ENCODE peak calls at places on chromosomes 7 and 10, in eight cellular contexts. Y is SK-N-SH, S is HCT116, W is neural progenitor cell, C is hepatocyte, Z is GM23338, Q is OCI-LY7, R is MM.1S. N is an unnamed sample.

GRCh38 chr7:46990761-46991160 is 591.1 kb downstream of the TNS3 start:
- DNase-seq in Y (no peak), S (no peak), W (no peak), C (no peak), Z (no peak), Q (no peak), R (no peak), N (no peak)

GRCh38 chr10:35898722-35899485 is 256.8 kb upstream of the FZD8 start:
- DNase-seq in Y (peak), S (no peak), W (no peak), C (no peak), Z (no peak), Q (no peak), R (no peak), N (no peak)

GRCh38 chr10:122981066-122981464 is 864 bp downstream of the PSTK start:
- DNase-seq in Y (peak), S (peak), W (peak), C (peak), Z (peak), Q (peak), R (peak), N (peak)

GRCh38 chr10:53597835-53598251 is 825.3 kb upstream of the MBL2 start:
- DNase-seq in Y (no peak), S (no peak), W (peak), C (peak), Z (peak), Q (no peak), R (no peak), N (peak)

GRCh38 chr7:142714375-142714774 is 34.9 kb upstream of the PRSS1 start:
- DNase-seq in Y (no peak), S (no peak), W (no peak), C (no peak), Z (no peak), Q (peak), R (peak), N (no peak)

GRCh38 chr10:8088504-8088903 is 34.0 kb downstream of the GATA3 start:
- DNase-seq in Y (no peak), S (no peak), W (no peak), C (no peak), Z (no peak), Q (no peak), R (no peak), N (no peak)

GRCh38 chr7:138125119-138125518 is 48.9 kb downstream of the AKR1D1 start:
- DNase-seq in Y (no peak), S (no peak), W (no peak), C (no peak), Z (no peak), Q (no peak), R (no peak), N (peak)

GRCh38 chr10:10792681-10793080 is 225.0 kb upstream of the CELF2 start:
- DNase-seq in Y (no peak), S (no peak), W (peak), C (peak), Z (peak), Q (no peak), R (no peak), N (peak)

GRCh38 chr7:139034855-139035587 is 821 bp downstream of the ZC3HAV1L start:
- DNase-seq in Y (peak), S (no peak), W (peak), C (peak), Z (peak), Q (no peak), R (no peak), N (peak)

GRCh38 chr10:90847436-90847835 is 10.4 kb downstream of the HTR7 start:
- DNase-seq in Y (no peak), S (peak), W (no peak), C (no peak), Z (no peak), Q (no peak), R (no peak), N (peak)

GRCh38 chr10:103613616-103614015 is 120.1 kb downstream of the NEURL1 start:
- DNase-seq in Y (no peak), S (no peak), W (no peak), C (no peak), Z (no peak), Q (no peak), R (no peak), N (no peak)

GRCh38 chr10:103609231-103610082 is 116.0 kb downstream of the NEURL1 start:
- DNase-seq in Y (no peak), S (no peak), W (no peak), C (no peak), Z (no peak), Q (no peak), R (no peak), N (no peak)

GRCh38 chr10:103612462-103613365 is 119.2 kb downstream of the NEURL1 start:
- DNase-seq in Y (no peak), S (no peak), W (no peak), C (no peak), Z (no peak), Q (no peak), R (no peak), N (no peak)

GRCh38 chr10:103610083-103610472 is 116.6 kb downstream of the NEURL1 start:
- DNase-seq in Y (peak), S (no peak), W (no peak), C (no peak), Z (no peak), Q (no peak), R (no peak), N (no peak)

DNA sequence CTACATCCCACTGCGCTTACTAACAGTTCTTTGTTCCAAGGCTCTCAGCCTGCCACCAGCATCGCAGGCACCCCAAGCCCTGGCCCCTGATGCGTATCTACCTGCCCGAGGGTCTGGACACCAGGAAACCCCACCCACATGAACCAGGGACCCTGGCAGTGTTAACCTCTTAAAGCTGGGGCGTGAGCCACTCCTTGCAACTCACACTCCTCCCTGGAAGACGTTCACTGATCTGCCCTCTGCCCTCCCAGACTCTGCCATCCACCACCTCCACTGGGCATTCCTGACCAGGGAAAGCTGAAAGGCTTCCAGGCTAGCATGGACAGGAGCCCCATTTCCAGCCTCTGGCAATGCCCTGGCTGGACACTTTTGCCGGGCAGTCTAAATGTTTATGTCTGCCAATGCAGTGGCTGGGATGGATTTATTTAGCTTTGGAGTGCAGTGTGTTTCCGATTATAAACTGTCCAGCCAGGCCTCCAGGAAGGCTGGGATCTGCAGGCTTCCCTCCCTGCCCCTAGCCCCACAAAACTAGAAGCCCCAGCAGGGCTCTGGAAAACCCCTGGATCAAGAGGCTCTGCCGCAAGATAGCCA is 117.5 kb downstream of the NEURL1 start:
- DNase-seq in Y (peak), S (no peak), W (no peak), C (no peak), Z (no peak), Q (no peak), R (no peak), N (no peak)
- TF ChIP-seq CTCF in Y (no peak), S (no peak), W (no peak), C (no peak), Z (no peak), Q (no peak), R (no peak), N (no peak)

DNA sequence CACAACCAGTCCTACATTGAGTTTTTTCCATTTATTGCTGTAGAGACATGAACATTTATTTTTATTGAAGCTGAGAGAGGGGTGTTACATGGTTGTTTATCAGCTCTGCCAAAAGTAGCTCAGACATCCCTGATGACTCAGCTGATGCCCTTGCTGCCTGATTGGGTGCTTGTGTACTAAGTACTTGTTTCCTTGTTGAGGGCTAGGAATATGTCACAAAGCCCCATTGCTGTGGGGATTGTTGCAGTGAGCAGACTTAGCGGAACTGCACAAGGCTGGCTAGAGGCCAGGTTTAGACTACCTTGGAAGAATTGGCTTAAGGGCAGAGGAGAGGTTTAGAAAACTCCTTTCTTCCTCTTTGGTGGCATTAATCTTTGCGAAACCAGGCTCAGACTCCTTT is 110.6 kb downstream of the AUTS2 start:
- DNase-seq in Y (no peak), S (no peak), W (no peak), C (no peak), Z (no peak), Q (no peak), R (no peak), N (no peak)
- TF ChIP-seq EZH2phosphoT487 in Y (no peak), S (no peak), W (no peak), C (no peak), Z (no peak), Q (no peak), R (no peak), N (no peak)

GRCh38 chr10:44932338-44933116 is 21.4 kb downstream of the TMEM72 start:
- DNase-seq in Y (peak), S (peak), W (peak), C (peak), Z (peak), Q (peak), R (peak), N (peak)
- H2AFZ ChIP-seq in Y (no peak), S (no peak), W (peak), C (no peak), Z (peak), Q (no peak), R (peak), N (no peak)

DNA sequence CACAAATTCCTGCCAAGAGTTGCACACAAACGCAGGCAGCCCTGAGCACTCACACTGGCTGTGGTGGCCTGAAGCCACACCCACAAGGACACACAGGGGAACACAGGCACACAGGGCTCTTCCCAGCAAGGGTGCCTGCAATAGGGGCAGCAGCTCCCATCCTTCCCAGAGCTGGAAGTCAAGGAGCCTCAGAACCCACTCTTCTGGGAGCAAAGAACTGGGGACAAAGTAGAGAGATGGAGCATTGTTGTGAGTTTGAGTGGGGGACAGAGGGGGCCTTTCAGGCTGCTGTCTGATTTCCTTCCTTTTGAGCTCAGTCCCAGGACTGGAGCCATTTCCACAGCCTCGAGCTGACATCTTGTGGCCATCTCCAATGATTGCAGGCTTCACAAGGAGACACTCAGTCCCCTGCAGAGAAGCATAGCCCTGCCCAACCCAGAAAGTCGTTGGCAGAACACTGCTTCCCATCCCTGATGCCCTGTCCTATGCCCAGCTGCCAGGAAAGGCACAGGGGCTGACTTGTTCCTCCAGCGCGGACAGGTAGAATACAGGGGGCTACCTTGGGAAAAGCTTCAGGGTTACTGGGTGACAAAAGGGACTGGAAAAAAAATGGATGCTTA is 34.4 kb upstream of the SLF2 start:
- DNase-seq in Y (peak), S (peak), W (peak), C (peak), Z (peak), Q (peak), R (peak), N (peak)
- TF ChIP-seq CTCF in Y (peak), S (peak), W (peak), C (peak), Z (peak), Q (peak), R (peak), N (peak)

GRCh38 chr7:156594283-156595080 is 46.1 kb upstream of the RNF32 start:
- DNase-seq in Y (no peak), S (no peak), W (no peak), C (no peak), Z (no peak), Q (no peak), R (no peak), N (no peak)
- TF ChIP-seq EZH2phosphoT487 in Y (no peak), S (no peak), W (no peak), C (no peak), Z (no peak), Q (no peak), R (no peak), N (no peak)

DNA sequence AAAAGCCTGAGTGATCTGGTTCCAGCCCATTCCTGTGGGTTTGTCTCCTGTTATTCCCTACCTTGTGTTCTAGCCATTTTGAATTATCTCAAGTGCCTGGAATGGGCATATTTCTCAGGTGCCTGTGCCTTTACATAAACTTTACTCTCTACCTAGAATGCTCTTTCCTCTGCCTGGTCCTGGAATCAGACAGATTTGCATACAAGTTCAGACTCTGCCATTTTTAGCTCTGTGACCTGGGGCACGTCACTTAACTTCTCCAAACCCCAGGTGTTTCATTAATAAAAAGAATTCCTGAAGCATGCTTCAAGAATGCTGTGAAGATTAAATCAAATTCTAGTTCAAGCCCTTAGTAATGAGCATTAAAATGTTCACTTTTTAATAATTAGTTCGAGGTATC is 7.8 kb downstream of the DCLRE1A start:
- DNase-seq in Y (no peak), S (no peak), W (no peak), C (no peak), Z (no peak), Q (no peak), R (peak), N (no peak)
- H2AFZ ChIP-seq in Y (no peak), S (no peak), W (no peak), C (no peak), Z (no peak), Q (no peak), R (no peak), N (no peak)

GRCh38 chr10:119598397-119598796 is 1.6 kb upstream of the TIAL1 start:
- DNase-seq in Y (no peak), S (no peak), W (no peak), C (no peak), Z (no peak), Q (no peak), R (no peak), N (no peak)

GRCh38 chr10:119596537-119597404 is at the start of gene TIAL1:
- DNase-seq in Y (peak), S (peak), W (peak), C (peak), Z (peak), Q (peak), R (peak), N (peak)

GRCh38 chr10:119597405-119598186 is 832 bp upstream of the TIAL1 start:
- DNase-seq in Y (no peak), S (no peak), W (no peak), C (no peak), Z (peak), Q (peak), R (peak), N (no peak)

GRCh38 chr10:119602241-119603095 is 5.7 kb upstream of the TIAL1 start:
- DNase-seq in Y (no peak), S (peak), W (peak), C (no peak), Z (peak), Q (peak), R (peak), N (peak)
- TF ChIP-seq CTCF in Y (peak), S (peak), W (peak), C (peak), Z (peak), Q (peak), R (peak), N (peak)

N was measured in PC-3.